ENCODE peak calls at places on chromosomes 13 and 19, in nine cellular contexts. I, A, V, P, F, J, C, U and W are unnamed samples.

GRCh38 chr19:51116736-51117135 is 8.0 kb upstream of the SIGLEC9 start:
- DNase-seq in I (no peak), P (no peak), J (no peak), C (no peak), F (no peak), V (no peak), A (no peak), U (no peak), W (no peak)

GRCh38 chr19:39940221-39940833 is 5.9 kb upstream of the FCGBP start:
- DNase-seq in J (no peak), I (no peak), C (no peak), V (no peak), F (no peak), U (no peak), A (no peak), P (no peak), W (no peak)

GRCh38 chr19:56637976-56638555 is 4.9 kb upstream of the SMIM17 start:
- DNase-seq in J (peak; percentile 89), U (no peak), F (peak; percentile 64), C (peak; percentile 28), V (no peak), I (peak; percentile 72), A (no peak), P (peak; percentile 80), W (peak; percentile 24)

GRCh38 chr13:40316301-40316700 is 350.1 kb downstream of the FOXO1 start:
- DNase-seq in A (no peak), C (no peak), P (peak; percentile 34), V (no peak), F (no peak), J (no peak), I (no peak), U (no peak), W (no peak)

GRCh38 chr13:34294483-34295129 is 476.7 kb downstream of the RFC3 start:
- DNase-seq in I (peak; percentile 18), V (no peak), J (no peak), F (no peak), P (peak; percentile 13), C (no peak), A (no peak), U (no peak), W (no peak)

GRCh38 chr19:24033962-24034342 is 53.0 kb upstream of the ZNF254 start:
- DNase-seq in J (peak; percentile 46), V (peak; percentile 59), F (peak; percentile 65), I (peak; percentile 30), U (peak; percentile 37), A (no peak), C (peak; percentile 60), P (no peak), W (peak; percentile 27)

GRCh38 chr13:111031531-111031961 is 83.6 kb upstream of the ARHGEF7 start:
- DNase-seq in U (no peak), C (no peak), A (no peak), F (no peak), J (no peak), V (no peak), I (no peak), P (no peak), W (no peak)

GRCh38 chr13:90533866-90534265 is 813.6 kb upstream of the MIR17HG start:
- DNase-seq in P (no peak), I (no peak), F (no peak), V (no peak), J (no peak), A (no peak), U (no peak), C (no peak), W (no peak)

GRCh38 chr19:10036601-10037071 is 23.4 kb downstream of the RDH8 start:
- DNase-seq in F (no peak), A (no peak), I (no peak), C (no peak), U (no peak), J (no peak), V (peak; percentile 95), P (no peak), W (no peak)

GRCh38 chr19:27652281-27652680 is 1560.7 kb downstream of the UQCRFS1 start:
- DNase-seq in A (no peak), U (no peak), I (no peak), V (no peak), C (peak; percentile 14), J (no peak), F (no peak), P (no peak), W (no peak)

GRCh38 chr19:1309977-1310852 is 24.5 kb downstream of the EFNA2 start:
- DNase-seq in P (no peak), J (no peak), C (no peak), F (no peak), U (no peak), V (no peak), I (no peak), A (no peak), W (peak; percentile 15)

GRCh38 chr13:113075711-113076110 is 29.9 kb upstream of the F7 start:
- DNase-seq in F (no peak), I (no peak), V (no peak), A (no peak), J (no peak), C (no peak), U (no peak), P (no peak), W (no peak)

GRCh38 chr19:33429891-33430673 is 56.6 kb downstream of the CEBPG start:
- DNase-seq in C (no peak), J (no peak), I (peak; percentile 5), A (no peak), P (no peak), F (peak; percentile 42), U (no peak), V (peak; percentile 28), W (no peak)
- TF ChIP-seq CTCF in C (no peak), J (no peak), I (no peak), A (no peak), P (no peak), F (no peak), U (no peak), V (no peak), W (no peak)

GRCh38 chr19:41363753-41364545 is at the start of gene B9D2:
- DNase-seq in I (peak; percentile 98), P (peak; percentile 98), C (peak; percentile 98), A (peak; percentile 97), F (peak; percentile 94), V (peak; percentile 98), J (peak; percentile 99), U (peak; percentile 98), W (peak; percentile 98)

GRCh38 chr19:41362143-41362847 is 1.7 kb downstream of the B9D2 start:
- DNase-seq in V (no peak), F (no peak), J (no peak), U (no peak), C (no peak), A (no peak), I (no peak), P (no peak), W (no peak)

GRCh38 chr19:41363371-41363752 is 587 bp downstream of the B9D2 start:
- DNase-seq in J (no peak), P (no peak), I (no peak), U (no peak), A (no peak), F (no peak), C (no peak), V (no peak), W (no peak)

GRCh38 chr19:41366089-41366488 is 2.1 kb upstream of the B9D2 start:
- DNase-seq in C (no peak), F (no peak), V (no peak), J (no peak), U (no peak), A (no peak), I (no peak), P (no peak), W (no peak)

DNA sequence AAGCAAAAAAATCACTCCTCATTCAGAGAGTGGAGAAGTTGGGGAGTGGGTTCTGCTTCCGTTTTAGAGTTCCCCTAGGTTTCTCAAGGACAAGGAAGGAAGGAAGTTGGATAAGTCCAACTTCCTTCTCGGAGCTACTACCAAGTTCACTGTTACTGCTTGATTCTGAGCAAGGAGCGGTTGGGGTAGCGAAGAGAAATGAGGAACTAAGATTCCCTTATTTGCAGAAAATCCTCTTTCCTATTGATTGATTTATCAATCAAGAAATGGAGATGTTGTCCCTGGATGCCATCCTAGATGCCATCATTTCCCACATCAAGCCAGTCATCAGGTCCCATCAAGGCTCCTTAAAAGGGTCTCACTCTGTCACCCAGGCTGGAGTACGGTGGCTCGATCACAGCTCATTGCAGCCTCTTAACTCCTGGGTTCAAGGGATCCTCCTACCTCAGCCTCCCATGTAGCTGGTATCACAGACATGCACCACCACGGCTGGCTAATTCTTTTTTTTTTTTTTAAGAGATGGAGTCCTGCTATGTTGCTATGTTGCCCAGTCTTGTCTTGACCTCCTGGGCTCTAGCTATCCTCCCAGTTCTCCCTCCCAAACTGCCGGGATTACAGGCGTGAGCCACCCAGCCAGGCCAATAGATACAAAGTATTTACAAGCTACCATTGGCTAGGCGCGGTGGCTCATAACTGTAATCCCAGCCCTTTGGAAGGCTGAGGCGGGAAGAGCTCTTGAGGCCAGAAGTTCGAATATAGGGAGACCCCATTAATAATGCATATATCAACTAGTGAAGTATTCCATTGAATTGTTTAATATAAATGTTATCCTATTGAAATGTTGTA is 820 bp upstream of the B9D2 start:
- DNase-seq in V (no peak), F (no peak), C (no peak), P (no peak), I (no peak), U (no peak), J (no peak), A (no peak), W (no peak)
- H3K4me3 ChIP-seq in V (peak overlapping the region; percentile 81), F (peak overlapping the region; percentile 73), C (peak overlapping the region; percentile 62), P (peak overlapping the region; percentile 79), I (peak overlapping the region; percentile 76), U (peak overlapping the region; percentile 54), J (peak overlapping the region; percentile 79), A (peak overlapping the region; percentile 86), W (peak overlapping the region; percentile 83)

GRCh38 chr19:21115430-21115829 is 26.4 kb upstream of the ZNF431 start:
- DNase-seq in C (no peak), P (no peak), V (no peak), J (no peak), A (no peak), I (no peak), F (no peak), U (no peak), W (no peak)
- H3K9me3 ChIP-seq in C (peaks cover 73% of the 10 kb centered on the region), P (no peaks in the 10 kb centered on the region), V (no peaks in the 10 kb centered on the region), J (peaks cover 33% of the 10 kb centered on the region), A (no peaks in the 10 kb centered on the region), I (peaks cover 30% of the 10 kb centered on the region), F (no peaks in the 10 kb centered on the region), U (peaks cover 33% of the 10 kb centered on the region), W (no peaks in the 10 kb centered on the region)

GRCh38 chr13:109715902-109716301 is 70.5 kb downstream of the IRS2 start:
- DNase-seq in V (peak; percentile 89), P (no peak), U (no peak), J (no peak), F (no peak), I (no peak), A (peak; percentile 26), C (no peak), W (no peak)
- TF ChIP-seq CTCF in V (no peak), P (no peak), U (no peak), J (no peak), F (no peak), I (no peak), A (no peak), C (no peak), W (no peak)

GRCh38 chr19:46298477-46299003 is 1.7 kb downstream of the HIF3A start:
- DNase-seq in I (no peak), V (no peak), C (no peak), P (no peak), J (no peak), A (no peak), U (no peak), F (no peak), W (no peak)
- H3K4me3 ChIP-seq in I (peak overlapping the region; percentile 83), V (peak overlapping the region; percentile 26), C (peak overlapping the region; percentile 53), P (peak overlapping the region; percentile 44), J (peak overlapping the region; percentile 4), A (peak overlapping the region; percentile 58), U (peak overlapping the region; percentile 29), F (peak overlapping the region; percentile 27), W (no peak overlapping the region)